ENCODE peak calls at places on chromosomes 3 and 15, in seven cellular contexts. One of them, this sample, is unnamed. For H3K4me1, the result is how much of the 10 kb centered on the place peaks cover.

GRCh38 chr15:26073430-26074333 is 210.6 kb upstream of the ATP10A start:
- DNase-seq in upper lobe of right lung: no peak
- DNase-seq in GM23248: no peak
- DNase-seq in testis: no peak
- DNase-seq in endodermal cell: no peak
- DNase-seq in left lung: no peak
- DNase-seq in tibial nerve: no peak
- DNase-seq in this sample: no peak

GRCh38 chr3:50297896-50298725 is 1.1 kb downstream of the HYAL3 start:
- DNase-seq in upper lobe of right lung: no peak
- DNase-seq in GM23248: peak
- DNase-seq in testis: no peak
- DNase-seq in endodermal cell: peak
- DNase-seq in left lung: no peak
- DNase-seq in tibial nerve: no peak
- DNase-seq in this sample: no peak

GRCh38 chr15:74893627-74894026 is 3.8 kb downstream of the MPI start:
- DNase-seq in upper lobe of right lung: no peak
- DNase-seq in GM23248: no peak
- DNase-seq in testis: no peak
- DNase-seq in endodermal cell: no peak
- DNase-seq in left lung: no peak
- DNase-seq in tibial nerve: no peak
- DNase-seq in this sample: no peak

GRCh38 chr15:37653018-37653417 is 281.4 kb upstream of the TMCO5A start:
- DNase-seq in upper lobe of right lung: no peak
- DNase-seq in GM23248: no peak
- DNase-seq in testis: no peak
- DNase-seq in endodermal cell: peak
- DNase-seq in left lung: no peak
- DNase-seq in tibial nerve: no peak
- DNase-seq in this sample: no peak

GRCh38 chr15:47513496-47513895 is 203.8 kb upstream of the SEMA6D start:
- DNase-seq in upper lobe of right lung: no peak
- DNase-seq in GM23248: no peak
- DNase-seq in testis: no peak
- DNase-seq in endodermal cell: no peak
- DNase-seq in left lung: no peak
- DNase-seq in tibial nerve: no peak
- DNase-seq in this sample: no peak

GRCh38 chr3:183153210-183153950 is 9.2 kb downstream of the LAMP3 start:
- DNase-seq in upper lobe of right lung: no peak
- DNase-seq in GM23248: no peak
- DNase-seq in testis: no peak
- DNase-seq in endodermal cell: no peak
- DNase-seq in left lung: no peak
- DNase-seq in tibial nerve: no peak
- DNase-seq in this sample: no peak

GRCh38 chr3:127233371-127233770 is 40.4 kb downstream of the PRR23E start:
- DNase-seq in upper lobe of right lung: no peak
- DNase-seq in GM23248: peak
- DNase-seq in testis: peak
- DNase-seq in endodermal cell: peak
- DNase-seq in left lung: no peak
- DNase-seq in tibial nerve: no peak
- DNase-seq in this sample: no peak

GRCh38 chr3:42732196-42732828 is 29.7 kb upstream of the HHATL start:
- DNase-seq in upper lobe of right lung: no peak
- DNase-seq in GM23248: no peak
- DNase-seq in testis: peak
- DNase-seq in endodermal cell: peak
- DNase-seq in left lung: peak
- DNase-seq in tibial nerve: no peak
- DNase-seq in this sample: no peak

GRCh38 chr3:149879872-149880271 is 66.9 kb downstream of the RNF13 start:
- DNase-seq in upper lobe of right lung: peak
- DNase-seq in GM23248: peak
- DNase-seq in testis: peak
- DNase-seq in endodermal cell: peak
- DNase-seq in left lung: peak
- DNase-seq in tibial nerve: peak
- DNase-seq in this sample: peak

GRCh38 chr3:86554346-86554745 is 436.6 kb downstream of the VGLL3 start:
- DNase-seq in upper lobe of right lung: no peak
- DNase-seq in GM23248: no peak
- DNase-seq in testis: no peak
- DNase-seq in endodermal cell: no peak
- DNase-seq in left lung: no peak
- DNase-seq in tibial nerve: no peak
- DNase-seq in this sample: no peak

GRCh38 chr3:98602078-98602678 is 8.8 kb upstream of the CPOX start:
- DNase-seq in upper lobe of right lung: no peak
- DNase-seq in GM23248: peak
- DNase-seq in testis: peak
- DNase-seq in endodermal cell: peak
- DNase-seq in left lung: no peak
- DNase-seq in tibial nerve: no peak
- DNase-seq in this sample: no peak

GRCh38 chr3:132083583-132084372 is 49.0 kb upstream of the CPNE4 start:
- DNase-seq in upper lobe of right lung: no peak
- DNase-seq in GM23248: peak
- DNase-seq in testis: no peak
- DNase-seq in endodermal cell: peak
- DNase-seq in left lung: no peak
- DNase-seq in tibial nerve: no peak
- DNase-seq in this sample: no peak

GRCh38 chr15:41562784-41563198 is 3.8 kb downstream of the TYRO3 start:
- DNase-seq in upper lobe of right lung: no peak
- DNase-seq in GM23248: no peak
- DNase-seq in testis: peak
- DNase-seq in endodermal cell: peak
- DNase-seq in left lung: no peak
- DNase-seq in tibial nerve: no peak
- DNase-seq in this sample: no peak

GRCh38 chr15:62649793-62650420 is 392.6 kb upstream of the TPM1 start:
- DNase-seq in upper lobe of right lung: no peak
- DNase-seq in GM23248: peak
- DNase-seq in testis: peak
- DNase-seq in endodermal cell: no peak
- DNase-seq in left lung: peak
- DNase-seq in tibial nerve: no peak
- DNase-seq in this sample: no peak

GRCh38 chr3:39383913-39384664 is 919 bp downstream of the SLC25A38 start:
- DNase-seq in upper lobe of right lung: peak
- DNase-seq in GM23248: peak
- DNase-seq in testis: peak
- DNase-seq in endodermal cell: peak
- DNase-seq in left lung: peak
- DNase-seq in tibial nerve: peak
- DNase-seq in this sample: peak

GRCh38 chr3:39384665-39385000 is 1.5 kb downstream of the SLC25A38 start:
- DNase-seq in upper lobe of right lung: no peak
- DNase-seq in GM23248: no peak
- DNase-seq in testis: no peak
- DNase-seq in endodermal cell: no peak
- DNase-seq in left lung: no peak
- DNase-seq in tibial nerve: no peak
- DNase-seq in this sample: no peak

GRCh38 chr3:39386331-39386730 is 3.2 kb downstream of the SLC25A38 start:
- DNase-seq in upper lobe of right lung: no peak
- DNase-seq in GM23248: no peak
- DNase-seq in testis: no peak
- DNase-seq in endodermal cell: no peak
- DNase-seq in left lung: no peak
- DNase-seq in tibial nerve: no peak
- DNase-seq in this sample: no peak

GRCh38 chr3:39387411-39387975 is 4.3 kb downstream of the SLC25A38 start:
- DNase-seq in upper lobe of right lung: no peak
- DNase-seq in GM23248: no peak
- DNase-seq in testis: no peak
- DNase-seq in endodermal cell: no peak
- DNase-seq in left lung: no peak
- DNase-seq in tibial nerve: no peak
- DNase-seq in this sample: no peak

DNA sequence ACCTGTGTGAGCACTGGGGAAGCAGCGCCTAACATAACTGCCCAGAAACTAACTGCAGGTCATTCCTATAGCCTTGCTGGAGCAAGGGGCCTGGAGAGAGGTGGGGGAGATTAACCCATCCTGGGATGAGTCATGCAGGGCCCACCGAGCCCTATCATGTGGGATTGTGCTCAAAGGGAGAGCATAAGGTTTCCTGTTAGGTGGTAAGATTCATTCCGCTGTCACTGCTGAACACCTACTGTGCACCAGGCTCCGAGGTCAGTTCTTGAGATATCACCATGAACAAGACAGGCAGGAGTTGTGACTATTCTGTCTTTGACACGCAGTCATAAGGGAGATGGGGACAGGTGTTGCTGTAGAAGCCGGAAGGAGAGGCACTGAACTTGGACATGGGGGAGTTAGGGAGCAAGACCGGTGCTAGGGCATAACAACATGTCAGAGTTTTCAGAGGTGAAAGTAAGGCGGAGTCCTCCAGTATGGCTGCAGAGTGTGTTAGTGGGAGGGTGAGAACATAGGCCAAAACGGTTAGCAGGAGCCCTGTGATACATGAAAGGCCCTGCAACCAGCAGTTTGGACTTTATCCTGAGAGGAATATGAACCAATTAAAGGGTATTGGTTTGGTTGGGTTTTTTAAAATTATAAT is 2.4 kb downstream of the SLC25A38 start:
- DNase-seq in upper lobe of right lung: no peak
- DNase-seq in GM23248: no peak
- DNase-seq in testis: no peak
- DNase-seq in endodermal cell: peak
- DNase-seq in left lung: no peak
- DNase-seq in tibial nerve: no peak
- DNase-seq in this sample: no peak
- H3K27ac ChIP-seq in upper lobe of right lung: no peak
- H3K27ac ChIP-seq in GM23248: no peak
- H3K27ac ChIP-seq in testis: no peak
- H3K27ac ChIP-seq in endodermal cell: no peak
- H3K27ac ChIP-seq in left lung: no peak
- H3K27ac ChIP-seq in tibial nerve: no peak
- H3K27ac ChIP-seq in this sample: no peak

DNA sequence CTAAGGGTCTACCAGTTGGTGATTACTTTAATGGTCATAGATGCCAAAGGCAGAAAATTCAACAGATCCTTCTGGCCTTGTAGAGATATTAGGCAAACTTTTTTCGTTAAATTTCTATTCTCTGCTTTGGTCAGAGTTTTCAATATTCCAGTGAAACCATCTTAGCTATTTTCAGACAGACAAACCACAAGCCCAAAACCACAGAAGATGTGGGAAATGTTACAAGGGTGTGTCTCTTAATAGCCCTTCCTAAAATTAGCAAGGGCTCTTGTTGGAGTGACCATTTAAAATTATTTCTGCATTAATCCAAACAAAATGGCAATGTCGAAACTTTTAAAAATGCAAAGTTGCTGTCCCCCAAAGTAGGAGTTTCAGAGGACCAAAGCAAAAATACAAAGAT is 102.8 kb downstream of the ARRDC4 start:
- DNase-seq in upper lobe of right lung: no peak
- DNase-seq in GM23248: no peak
- DNase-seq in testis: no peak
- DNase-seq in endodermal cell: no peak
- DNase-seq in left lung: no peak
- DNase-seq in tibial nerve: no peak
- DNase-seq in this sample: no peak
- H3K4me1 ChIP-seq in upper lobe of right lung: under half
- H3K4me1 ChIP-seq in GM23248: under half
- H3K4me1 ChIP-seq in testis: under half
- H3K4me1 ChIP-seq in endodermal cell: under half
- H3K4me1 ChIP-seq in left lung: under half
- H3K4me1 ChIP-seq in tibial nerve: under half
- H3K4me1 ChIP-seq in this sample: under half

DNA sequence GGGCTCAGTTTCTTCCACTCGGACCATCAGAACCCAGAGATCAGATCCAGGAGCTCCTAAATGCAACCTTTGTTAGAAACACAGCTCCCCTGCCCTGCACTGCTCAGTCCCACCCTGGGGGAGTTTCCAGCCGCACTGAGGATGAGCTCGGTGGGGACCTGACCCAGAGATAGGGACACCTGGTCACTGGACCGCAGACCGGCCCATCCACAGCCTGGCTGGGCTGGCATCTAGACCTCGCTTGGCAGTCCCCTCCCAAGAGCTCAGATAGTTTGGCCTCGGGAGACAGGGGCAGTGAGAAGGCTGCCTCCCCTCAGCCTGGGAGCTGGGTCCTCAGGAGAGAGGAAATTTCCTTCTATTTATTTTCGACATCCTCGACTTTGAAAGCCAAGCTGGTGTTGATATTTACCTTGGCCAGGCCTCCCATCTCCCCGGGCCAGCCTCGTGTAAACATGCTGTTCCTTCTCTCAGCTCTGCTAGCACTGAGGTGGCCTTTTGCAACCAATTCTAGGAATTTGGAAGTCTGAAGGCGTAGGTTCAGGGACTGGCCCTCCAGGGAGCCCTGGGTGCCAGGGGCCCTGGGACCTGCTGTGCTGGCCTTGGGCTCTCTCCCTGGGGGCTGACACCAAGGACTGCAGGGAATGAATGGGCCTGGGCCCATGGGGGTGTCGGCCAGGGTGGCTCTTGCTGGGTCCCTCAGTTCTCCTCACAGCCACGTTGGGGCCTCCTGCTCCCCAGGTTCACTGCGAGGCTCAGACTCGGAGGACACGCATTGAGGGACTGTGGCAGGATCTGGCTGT is 90.1 kb downstream of the VGLL4 start:
- DNase-seq in upper lobe of right lung: no peak
- DNase-seq in GM23248: no peak
- DNase-seq in testis: peak
- DNase-seq in endodermal cell: no peak
- DNase-seq in left lung: no peak
- DNase-seq in tibial nerve: peak
- DNase-seq in this sample: peak
- H3K27ac ChIP-seq in upper lobe of right lung: peak
- H3K27ac ChIP-seq in GM23248: no peak
- H3K27ac ChIP-seq in testis: peak
- H3K27ac ChIP-seq in endodermal cell: no peak
- H3K27ac ChIP-seq in left lung: peak
- H3K27ac ChIP-seq in tibial nerve: peak
- H3K27ac ChIP-seq in this sample: peak

GRCh38 chr15:59352683-59353082 is 20.0 kb downstream of the MYO1E start:
- DNase-seq in upper lobe of right lung: no peak
- DNase-seq in GM23248: no peak
- DNase-seq in testis: no peak
- DNase-seq in endodermal cell: no peak
- DNase-seq in left lung: no peak
- DNase-seq in tibial nerve: no peak
- DNase-seq in this sample: no peak
- H3K4me1 ChIP-seq in upper lobe of right lung: under half
- H3K4me1 ChIP-seq in GM23248: under half
- H3K4me1 ChIP-seq in testis: under half
- H3K4me1 ChIP-seq in endodermal cell: under half
- H3K4me1 ChIP-seq in left lung: under half
- H3K4me1 ChIP-seq in tibial nerve: under half
- H3K4me1 ChIP-seq in this sample: under half

GRCh38 chr15:101128191-101128590 is 123.7 kb downstream of the CHSY1 start:
- DNase-seq in upper lobe of right lung: no peak
- DNase-seq in GM23248: peak
- DNase-seq in testis: no peak
- DNase-seq in endodermal cell: peak
- DNase-seq in left lung: peak
- DNase-seq in tibial nerve: no peak
- DNase-seq in this sample: no peak
- H3K27ac ChIP-seq in upper lobe of right lung: peak
- H3K27ac ChIP-seq in GM23248: peak
- H3K27ac ChIP-seq in testis: no peak
- H3K27ac ChIP-seq in endodermal cell: no peak
- H3K27ac ChIP-seq in left lung: peak
- H3K27ac ChIP-seq in tibial nerve: peak
- H3K27ac ChIP-seq in this sample: peak

This sample was measured in ascending aorta.